ENCODE peak calls at places on chromosomes 2 and 18, in eight cellular contexts. O is CD8-positive, alpha-beta T cell; T is CD8-positive, alpha-beta memory T cell; F is mesendoderm; C is mesenchymal stem cell; N is psoas muscle; L is DND-41; S is tibial artery. B is an unnamed sample. For H3K4me1 and H3K27me3, the result is how much of the 10 kb centered on the place peaks cover.

GRCh38 chr2:99141110-99142108 is at the start of gene C2orf15:
- DNase-seq in F (peak), S (peak), L (peak), O (peak), T (peak), N (peak), C (peak), B (peak)

GRCh38 chr2:127818794-127819425 is 7.9 kb upstream of the WDR33 start:
- DNase-seq in O (no peak), N (no peak), L (no peak), C (no peak), F (no peak), S (no peak), T (no peak), B (no peak)

GRCh38 chr2:222922019-222922800 is 61.4 kb downstream of the ACSL3 start:
- DNase-seq in L (no peak), C (no peak), F (no peak), T (no peak), S (no peak), N (no peak), O (no peak), B (no peak)

GRCh38 chr2:219748673-219749570 is 121.5 kb downstream of the SLC4A3 start:
- DNase-seq in T (no peak), F (no peak), S (no peak), N (no peak), C (no peak), L (no peak), O (no peak), B (no peak)

GRCh38 chr18:22639026-22639463 is 221.3 kb upstream of the CTAGE1 start:
- DNase-seq in N (no peak), L (no peak), C (peak), F (no peak), T (no peak), O (no peak), S (no peak), B (no peak)

GRCh38 chr2:128268611-128269357 is 49.9 kb downstream of the HS6ST1 start:
- DNase-seq in L (no peak), O (no peak), S (no peak), C (no peak), N (peak), F (no peak), T (no peak), B (no peak)

GRCh38 chr2:28462122-28462521 is 33.7 kb upstream of the PLB1 start:
- DNase-seq in T (no peak), O (no peak), L (no peak), C (no peak), N (no peak), S (no peak), F (no peak), B (no peak)

GRCh38 chr18:46174317-46175039 is 70.3 kb downstream of the HAUS1 start:
- DNase-seq in T (peak), L (peak), C (peak), O (peak), F (peak), N (peak), S (no peak), B (peak)

GRCh38 chr2:143473206-143473605 is 344.0 kb downstream of the ARHGAP15 start:
- DNase-seq in S (no peak), T (no peak), F (no peak), L (no peak), C (peak), N (no peak), O (no peak), B (no peak)

GRCh38 chr2:166972418-166972817 is 84.1 kb downstream of the XIRP2 start:
- DNase-seq in C (no peak), S (no peak), L (no peak), T (no peak), F (peak), O (no peak), N (no peak), B (no peak)

GRCh38 chr2:196168181-196168580 is 3.2 kb downstream of the STK17B start:
- DNase-seq in T (no peak), O (no peak), C (peak), L (no peak), F (peak), S (no peak), N (no peak), B (no peak)

GRCh38 chr2:7588295-7588694 is 671.1 kb downstream of the RNF144A start:
- DNase-seq in S (no peak), T (no peak), C (peak), O (no peak), L (no peak), N (no peak), F (no peak), B (no peak)

GRCh38 chr2:212147921-212148513 is 390.6 kb downstream of the ERBB4 start:
- DNase-seq in O (no peak), L (no peak), S (no peak), F (no peak), C (peak), N (no peak), T (no peak), B (no peak)

GRCh38 chr2:151289972-151290335 is 486 bp upstream of the NMI start:
- DNase-seq in S (peak), N (peak), C (peak), L (peak), T (no peak), F (peak), O (peak), B (no peak)

GRCh38 chr18:41324934-41325333 is 630.1 kb upstream of the PIK3C3 start:
- DNase-seq in F (no peak), N (no peak), S (no peak), O (no peak), T (no peak), C (peak), L (no peak), B (peak)

GRCh38 chr2:162111958-162112850 is 38.2 kb upstream of the DPP4 start:
- DNase-seq in T (no peak), F (no peak), O (no peak), N (no peak), L (no peak), S (no peak), C (no peak), B (no peak)

GRCh38 chr2:216113572-216113971 is 4.4 kb downstream of the XRCC5 start:
- DNase-seq in T (no peak), L (no peak), O (no peak), N (no peak), F (no peak), S (no peak), C (no peak), B (no peak)

GRCh38 chr2:30768708-30769580 is 38.3 kb downstream of the CAPN13 start:
- DNase-seq in O (no peak), L (no peak), F (no peak), S (no peak), T (no peak), N (no peak), C (no peak), B (no peak)

GRCh38 chr18:28584726-28585125 is 407.8 kb upstream of the CDH2 start:
- DNase-seq in O (no peak), F (peak), T (no peak), N (no peak), L (no peak), S (no peak), C (peak), B (no peak)

GRCh38 chr18:50468802-50469201 is 91.1 kb upstream of the MAPK4 start:
- DNase-seq in L (no peak), F (no peak), C (no peak), S (no peak), T (no peak), N (no peak), O (no peak), B (no peak)

GRCh38 chr2:194264586-194264985 is 1392.4 kb upstream of the SLC39A10 start:
- DNase-seq in S (no peak), T (no peak), N (no peak), C (no peak), O (no peak), L (no peak), F (no peak), B (no peak)

GRCh38 chr2:174004311-174004695 is 39.1 kb upstream of the SP3 start:
- DNase-seq in F (no peak), L (no peak), N (no peak), C (no peak), T (no peak), O (no peak), S (no peak), B (no peak)

GRCh38 chr2:29040552-29040951 is 33.8 kb downstream of the PCARE start:
- DNase-seq in N (no peak), T (no peak), O (no peak), F (no peak), L (no peak), S (no peak), C (no peak), B (no peak)

GRCh38 chr2:99988567-99988966 is 153.8 kb downstream of the AFF3 start:
- DNase-seq in S (no peak), L (no peak), C (no peak), T (no peak), O (no peak), N (no peak), F (no peak), B (no peak)

GRCh38 chr18:22337311-22337710 is 80.4 kb downstream of the CTAGE1 start:
- DNase-seq in O (no peak), N (no peak), L (no peak), T (no peak), S (no peak), C (peak), F (no peak), B (no peak)

GRCh38 chr2:75548036-75548573 is 12.6 kb downstream of the EVA1A start:
- DNase-seq in L (peak), C (peak), N (no peak), F (no peak), S (no peak), O (peak), T (no peak), B (peak)

GRCh38 chr2:210309546-210310233 is 5.3 kb downstream of the MYL1 start:
- DNase-seq in S (no peak), N (no peak), O (no peak), L (no peak), T (no peak), F (no peak), C (no peak), B (no peak)

GRCh38 chr2:201806442-201806841 is at the start of gene CDK15:
- DNase-seq in S (peak), F (peak), C (peak), T (no peak), O (no peak), L (no peak), N (no peak), B (no peak)
- H3K27ac ChIP-seq in S (peak), F (no peak), C (peak), T (no peak), O (no peak), L (no peak), N (no peak), B (no peak)

DNA sequence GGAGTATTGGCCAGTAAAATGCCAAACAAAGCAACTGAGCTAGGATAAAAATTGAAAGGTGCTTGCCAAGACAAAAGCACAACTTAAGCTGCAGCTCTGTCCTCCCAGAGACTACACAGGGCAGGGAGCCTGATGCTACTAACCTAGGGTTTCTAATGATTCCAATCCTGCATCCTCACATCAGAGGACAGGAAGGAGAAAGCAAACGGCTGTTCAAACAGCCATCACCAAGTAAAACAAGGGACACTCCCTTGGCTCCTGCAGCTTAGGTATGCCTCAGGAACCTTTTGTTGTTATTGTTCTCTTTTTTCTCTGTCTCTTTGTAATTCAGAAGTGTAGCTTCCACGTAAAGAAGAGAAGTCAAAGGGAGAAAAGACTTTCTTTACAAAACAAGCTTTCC is 99.5 kb downstream of the TCF4 start:
- DNase-seq in F (peak), T (no peak), N (no peak), L (no peak), C (no peak), O (no peak), S (no peak), B (no peak)
- H3K4me1 ChIP-seq in F (under half), T (under half), N (half or more), L (under half), C (under half), O (under half), S (under half), B (under half)

GRCh38 chr2:206259615-206260426 is 14.6 kb upstream of the ZDBF2 start:
- DNase-seq in S (no peak), L (no peak), C (no peak), N (no peak), O (no peak), F (no peak), T (no peak), B (no peak)
- H3K27me3 ChIP-seq in S (half or more), L (under half), C (half or more), N (under half), O (under half), F (under half), T (under half), B (under half)

GRCh38 chr2:40488927-40489677 is 37.2 kb upstream of the SLC8A1 start:
- DNase-seq in C (peak), N (no peak), L (peak), O (no peak), F (peak), T (no peak), S (no peak), B (no peak)

GRCh38 chr2:40488101-40488598 is 36.3 kb upstream of the SLC8A1 start:
- DNase-seq in C (peak), T (no peak), S (no peak), N (no peak), F (peak), L (no peak), O (no peak), B (no peak)

GRCh38 chr2:40487592-40487991 is 35.7 kb upstream of the SLC8A1 start:
- DNase-seq in F (no peak), N (no peak), T (no peak), O (no peak), S (peak), C (peak), L (no peak), B (no peak)

GRCh38 chr2:40485319-40485718 is 33.4 kb upstream of the SLC8A1 start:
- DNase-seq in F (no peak), T (no peak), S (no peak), N (no peak), L (no peak), C (no peak), O (no peak), B (no peak)

GRCh38 chr2:40489678-40489960 is 37.7 kb upstream of the SLC8A1 start:
- DNase-seq in L (no peak), F (no peak), S (no peak), T (no peak), C (no peak), N (no peak), O (no peak), B (no peak)
- H3K27ac ChIP-seq in L (peak), F (no peak), S (peak), T (no peak), C (no peak), N (no peak), O (no peak), B (no peak)

GRCh38 chr2:61017003-61017555 is 441 bp upstream of the PEX13 start:
- DNase-seq in N (peak), F (peak), O (peak), C (peak), L (peak), S (peak), T (peak), B (peak)
- H3K4me1 ChIP-seq in N (under half), F (under half), O (under half), C (under half), L (under half), S (under half), T (under half), B (under half)

GRCh38 chr2:238847432-238847801 is 468 bp upstream of the TWIST2 start:
- DNase-seq in L (no peak), S (no peak), C (peak), O (no peak), N (peak), F (peak), T (no peak), B (no peak)
- H3K27me3 ChIP-seq in L (under half), S (under half), C (under half), O (under half), N (under half), F (half or more), T (under half), B (under half)

GRCh38 chr2:144508162-144508765 is 11.7 kb downstream of the ZEB2 start:
- DNase-seq in N (no peak), F (no peak), L (no peak), C (no peak), O (no peak), T (peak), S (no peak), B (no peak)
- H3K27ac ChIP-seq in N (peak), F (no peak), L (no peak), C (no peak), O (peak), T (peak), S (peak), B (no peak)